ENCODE peak calls at places on chromosomes 4 and X, in nine cellular contexts. One of them, this sample, is unnamed.

GRCh38 chr4:54015421-54016065 is 48.9 kb downstream of the CHIC2 start:
- DNase-seq in HepG2: no peak
- DNase-seq in uterus: no peak
- DNase-seq in heart left ventricle: no peak
- DNase-seq in NB4: no peak
- DNase-seq in A549: no peak
- DNase-seq in gastrocnemius medialis: no peak
- DNase-seq in GM12891: no peak
- DNase-seq in stomach: no peak
- DNase-seq in this sample: no peak

GRCh38 chrX:139113682-139114081 is 402.2 kb upstream of the FGF13 start:
- DNase-seq in HepG2: no peak
- DNase-seq in uterus: no peak
- DNase-seq in heart left ventricle: no peak
- DNase-seq in NB4: peak; percentile 9
- DNase-seq in A549: no peak
- DNase-seq in gastrocnemius medialis: no peak
- DNase-seq in GM12891: no peak
- DNase-seq in stomach: no peak
- DNase-seq in this sample: no peak

GRCh38 chr4:80134936-80135701 is 62.1 kb upstream of the ANTXR2 start:
- DNase-seq in HepG2: no peak
- DNase-seq in uterus: no peak
- DNase-seq in heart left ventricle: no peak
- DNase-seq in NB4: peak; percentile 45
- DNase-seq in A549: no peak
- DNase-seq in gastrocnemius medialis: no peak
- DNase-seq in GM12891: no peak
- DNase-seq in stomach: no peak
- DNase-seq in this sample: no peak

GRCh38 chr4:181822005-181822375 is 421.2 kb upstream of the TENM3 start:
- DNase-seq in HepG2: no peak
- DNase-seq in uterus: no peak
- DNase-seq in heart left ventricle: no peak
- DNase-seq in NB4: no peak
- DNase-seq in A549: no peak
- DNase-seq in gastrocnemius medialis: no peak
- DNase-seq in GM12891: no peak
- DNase-seq in stomach: no peak
- DNase-seq in this sample: no peak

GRCh38 chr4:30370105-30370504 is 350.1 kb upstream of the PCDH7 start:
- DNase-seq in HepG2: no peak
- DNase-seq in uterus: no peak
- DNase-seq in heart left ventricle: no peak
- DNase-seq in NB4: no peak
- DNase-seq in A549: no peak
- DNase-seq in gastrocnemius medialis: no peak
- DNase-seq in GM12891: no peak
- DNase-seq in stomach: no peak
- DNase-seq in this sample: no peak

GRCh38 chr4:54998991-54999390 is 126.4 kb downstream of the KDR start:
- DNase-seq in HepG2: no peak
- DNase-seq in uterus: no peak
- DNase-seq in heart left ventricle: no peak
- DNase-seq in NB4: no peak
- DNase-seq in A549: no peak
- DNase-seq in gastrocnemius medialis: no peak
- DNase-seq in GM12891: no peak
- DNase-seq in stomach: no peak
- DNase-seq in this sample: no peak

GRCh38 chr4:95165926-95166524 is 382.7 kb downstream of the UNC5C start:
- DNase-seq in HepG2: peak; percentile 54
- DNase-seq in uterus: no peak
- DNase-seq in heart left ventricle: peak; percentile 20
- DNase-seq in NB4: peak; percentile 65
- DNase-seq in A549: peak; percentile 28
- DNase-seq in gastrocnemius medialis: no peak
- DNase-seq in GM12891: peak; percentile 14
- DNase-seq in stomach: no peak
- DNase-seq in this sample: no peak

GRCh38 chr4:5033266-5033945 is 14.1 kb upstream of the CYTL1 start:
- DNase-seq in HepG2: no peak
- DNase-seq in uterus: peak; percentile 27
- DNase-seq in heart left ventricle: peak; percentile 34
- DNase-seq in NB4: peak; percentile 81
- DNase-seq in A549: no peak
- DNase-seq in gastrocnemius medialis: no peak
- DNase-seq in GM12891: no peak
- DNase-seq in stomach: no peak
- DNase-seq in this sample: no peak

GRCh38 chr4:178173771-178174170 is 731.5 kb upstream of the AGA start:
- DNase-seq in HepG2: no peak
- DNase-seq in uterus: no peak
- DNase-seq in heart left ventricle: no peak
- DNase-seq in NB4: no peak
- DNase-seq in A549: no peak
- DNase-seq in gastrocnemius medialis: no peak
- DNase-seq in GM12891: no peak
- DNase-seq in stomach: no peak
- DNase-seq in this sample: no peak

GRCh38 chrX:102995316-102995715 is 58.2 kb downstream of the RAB40AL start:
- DNase-seq in HepG2: no peak
- DNase-seq in uterus: no peak
- DNase-seq in heart left ventricle: no peak
- DNase-seq in NB4: no peak
- DNase-seq in A549: no peak
- DNase-seq in gastrocnemius medialis: no peak
- DNase-seq in GM12891: no peak
- DNase-seq in stomach: no peak
- DNase-seq in this sample: no peak

DNA sequence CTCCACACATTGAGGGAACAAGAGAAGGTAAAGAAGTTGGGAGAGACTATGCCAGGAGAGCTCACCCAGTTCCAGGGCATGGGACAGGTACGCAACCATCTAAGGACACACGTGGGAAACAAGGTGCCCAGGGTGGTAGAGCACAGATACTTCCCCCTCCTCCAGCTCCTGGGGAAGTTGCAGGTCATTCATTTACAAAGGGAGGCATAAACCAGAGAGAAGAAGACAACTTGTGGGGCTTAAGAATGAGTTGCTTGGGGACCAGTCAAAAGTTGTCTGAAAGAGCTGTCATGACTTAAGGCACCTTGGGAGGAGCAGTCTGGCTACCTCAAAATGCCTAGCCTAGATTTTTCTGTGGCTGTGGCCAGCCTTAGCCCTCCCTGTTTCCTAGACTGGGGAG is 186.2 kb downstream of the PTTG2 start:
- DNase-seq in HepG2: no peak
- DNase-seq in uterus: no peak
- DNase-seq in heart left ventricle: no peak
- DNase-seq in NB4: no peak
- DNase-seq in A549: no peak
- DNase-seq in gastrocnemius medialis: no peak
- DNase-seq in GM12891: no peak
- DNase-seq in stomach: no peak
- DNase-seq in this sample: no peak
- TF ChIP-seq POLR2A in HepG2: no peak
- TF ChIP-seq POLR2A in uterus: no peak
- TF ChIP-seq POLR2A in heart left ventricle: no peak
- TF ChIP-seq POLR2A in NB4: no peak
- TF ChIP-seq POLR2A in A549: no peak
- TF ChIP-seq POLR2A in gastrocnemius medialis: no peak
- TF ChIP-seq POLR2A in GM12891: no peak
- TF ChIP-seq POLR2A in stomach: no peak
- TF ChIP-seq POLR2A in this sample: no peak

GRCh38 chr4:144948009-144948408 is 150.0 kb downstream of the ANAPC10 start:
- DNase-seq in HepG2: peak; percentile 1
- DNase-seq in uterus: no peak
- DNase-seq in heart left ventricle: no peak
- DNase-seq in NB4: no peak
- DNase-seq in A549: no peak
- DNase-seq in gastrocnemius medialis: no peak
- DNase-seq in GM12891: no peak
- DNase-seq in stomach: no peak
- DNase-seq in this sample: no peak
- TF ChIP-seq POLR2A in HepG2: no peak
- TF ChIP-seq POLR2A in uterus: no peak
- TF ChIP-seq POLR2A in heart left ventricle: no peak
- TF ChIP-seq POLR2A in NB4: no peak
- TF ChIP-seq POLR2A in A549: no peak
- TF ChIP-seq POLR2A in gastrocnemius medialis: no peak
- TF ChIP-seq POLR2A in GM12891: no peak
- TF ChIP-seq POLR2A in stomach: no peak
- TF ChIP-seq POLR2A in this sample: no peak

DNA sequence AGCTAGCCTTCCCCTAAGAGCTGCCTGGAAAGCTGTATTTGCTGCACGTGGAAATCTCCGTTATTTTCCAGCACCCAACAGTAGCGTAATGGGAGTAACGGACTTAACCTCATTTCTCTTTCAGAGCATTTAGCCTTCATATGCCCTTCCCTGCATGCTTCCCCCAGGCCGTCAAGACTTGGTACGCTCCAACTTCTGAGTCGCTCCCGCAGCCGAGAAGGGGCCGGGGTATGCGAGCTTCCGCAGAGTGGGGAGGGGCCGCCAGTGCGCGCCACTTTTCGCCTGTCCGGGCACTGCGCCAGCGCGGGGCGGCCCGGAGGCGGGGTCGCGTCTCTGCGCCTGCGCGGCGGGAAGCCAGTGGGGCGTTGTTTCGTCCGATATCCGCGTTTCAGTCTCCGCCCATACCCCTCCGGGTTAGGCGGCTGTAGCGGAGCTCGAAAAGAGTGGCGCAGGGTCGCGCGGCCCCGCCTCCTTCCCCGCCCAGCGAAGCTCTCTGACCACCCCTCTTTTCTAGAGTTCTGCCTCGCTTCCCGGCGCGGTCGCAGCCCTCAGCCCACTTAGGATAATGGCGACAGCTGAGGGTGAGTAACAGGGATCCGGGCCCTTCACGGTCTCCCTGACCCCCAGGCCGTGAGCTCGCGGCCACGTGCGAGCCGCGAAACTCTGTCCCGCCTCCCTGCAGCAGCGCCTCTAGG is at the start of gene PAICS:
- DNase-seq in HepG2: peak; percentile 90
- DNase-seq in uterus: peak; percentile 94
- DNase-seq in heart left ventricle: peak; percentile 93
- DNase-seq in NB4: peak; percentile 98
- DNase-seq in A549: peak; percentile 68
- DNase-seq in gastrocnemius medialis: peak; percentile 86
- DNase-seq in GM12891: peak; percentile 72
- DNase-seq in stomach: peak; percentile 92
- DNase-seq in this sample: peak; percentile 89
- TF ChIP-seq POLR2A in HepG2: peak; percentile 82
- TF ChIP-seq POLR2A in uterus: peak; percentile 30
- TF ChIP-seq POLR2A in heart left ventricle: peak; percentile 35
- TF ChIP-seq POLR2A in NB4: peak; percentile 84
- TF ChIP-seq POLR2A in A549: peak; percentile 68
- TF ChIP-seq POLR2A in gastrocnemius medialis: peak; percentile 48
- TF ChIP-seq POLR2A in GM12891: peak; percentile 66
- TF ChIP-seq POLR2A in stomach: no peak
- TF ChIP-seq POLR2A in this sample: peak; percentile 60

DNA sequence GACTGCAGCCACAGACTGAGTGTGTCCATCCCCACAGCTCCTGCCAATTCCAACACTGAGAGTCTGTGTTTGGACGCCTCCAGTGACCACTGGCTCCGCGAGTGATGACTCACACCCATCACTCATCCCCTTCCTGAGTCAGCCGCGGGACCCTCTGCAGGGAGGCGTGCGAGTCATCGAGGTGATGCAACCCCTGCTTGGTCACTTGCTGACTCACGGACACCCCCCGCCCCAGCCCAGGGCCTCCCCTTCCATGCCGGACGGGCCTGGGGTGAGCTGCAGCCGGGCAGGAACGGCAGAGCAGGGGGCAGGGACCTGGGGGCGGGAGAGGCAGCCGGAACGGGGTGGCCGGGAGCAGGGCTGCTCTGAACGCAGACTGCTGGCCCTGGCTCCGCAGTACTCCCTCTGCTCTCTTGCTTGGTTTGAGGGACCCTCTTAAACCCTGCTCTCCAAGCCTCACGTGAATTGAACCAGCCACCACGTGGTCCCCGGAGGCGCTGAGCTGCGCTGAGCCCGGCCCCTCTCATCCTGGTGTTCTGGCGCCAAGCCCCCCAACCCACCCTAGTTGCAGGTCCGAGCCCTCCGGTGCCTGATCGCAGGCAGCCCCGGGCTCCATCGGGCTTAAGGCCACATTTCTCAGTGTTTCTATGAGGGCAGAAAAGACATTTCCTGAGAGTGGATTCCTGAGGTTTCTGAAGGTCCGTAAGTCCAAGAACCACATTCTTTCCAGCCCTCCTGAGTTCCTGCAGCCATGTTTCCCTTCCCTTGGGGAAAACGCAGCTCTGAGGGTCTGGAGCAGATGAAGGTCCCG is 32.4 kb downstream of the FGFRL1 start:
- DNase-seq in HepG2: peak; percentile 84
- DNase-seq in uterus: peak; percentile 96
- DNase-seq in heart left ventricle: peak; percentile 73
- DNase-seq in NB4: peak; percentile 100
- DNase-seq in A549: peak; percentile 72
- DNase-seq in gastrocnemius medialis: peak; percentile 76
- DNase-seq in GM12891: no peak
- DNase-seq in stomach: peak; percentile 77
- DNase-seq in this sample: peak; percentile 86
- TF ChIP-seq POLR2A in HepG2: no peak
- TF ChIP-seq POLR2A in uterus: no peak
- TF ChIP-seq POLR2A in heart left ventricle: no peak
- TF ChIP-seq POLR2A in NB4: peak; percentile 65
- TF ChIP-seq POLR2A in A549: no peak
- TF ChIP-seq POLR2A in gastrocnemius medialis: no peak
- TF ChIP-seq POLR2A in GM12891: no peak
- TF ChIP-seq POLR2A in stomach: no peak
- TF ChIP-seq POLR2A in this sample: no peak